ENCODE peak calls at places on chromosomes 7 and 10, in ten cellular contexts. V is DMS79; Y is hepatic stellate cell; B is psoas muscle; I is chondrocyte; N is stimulated activated CD4-positive, alpha-beta T cell treated with anti-CD3 and anti-CD28 coated beads, TNF-alpha, amount 100 ng/mL, for 24 hours; F is spleen; H is COR-L47; Z is ureter; T is activated CD4-positive, alpha-beta T cell treated with anti-CD3 and anti-CD28 coated beads for 48 hours. G is an unnamed sample.

GRCh38 chr7:115146148-115146547 is 224.3 kb downstream of the MDFIC start:
- DNase-seq in V (no peak), Y (no peak), B (no peak), I (no peak), N (no peak), F (no peak), H (no peak), Z (peak; percentile 57), T (no peak), G (no peak)

GRCh38 chr7:150778014-150778737 is 22.0 kb downstream of the TMEM176B start:
- DNase-seq in V (no peak), Y (no peak), B (no peak), I (no peak), N (no peak), F (no peak), H (no peak), Z (no peak), T (no peak), G (no peak)

GRCh38 chr7:3754488-3755365 is 453.7 kb downstream of the SDK1 start:
- DNase-seq in V (peak; percentile 8), Y (no peak), B (no peak), I (no peak), N (no peak), F (no peak), H (peak; percentile 96), Z (no peak), T (no peak), G (peak; percentile 76)

GRCh38 chr7:121006731-121007315 is 18.3 kb downstream of the CPED1 start:
- DNase-seq in V (no peak), Y (no peak), B (no peak), I (no peak), N (no peak), F (no peak), H (no peak), Z (no peak), T (no peak), G (no peak)

GRCh38 chr7:135755351-135755753 is 6.7 kb upstream of the FAM180A start:
- DNase-seq in V (no peak), Y (no peak), B (peak; percentile 66), I (no peak), N (no peak), F (no peak), H (peak; percentile 90), Z (no peak), T (no peak), G (no peak)

GRCh38 chr10:47160967-47161366 is 139.0 kb upstream of the GDF10 start:
- DNase-seq in V (no peak), Y (no peak), B (no peak), I (no peak), N (no peak), F (no peak), H (no peak), Z (no peak), T (no peak), G (no peak)

GRCh38 chr10:111126981-111127848 is 50.4 kb downstream of the ADRA2A start:
- DNase-seq in V (no peak), Y (no peak), B (no peak), I (no peak), N (no peak), F (no peak), H (no peak), Z (no peak), T (no peak), G (no peak)

GRCh38 chr7:122299935-122300606 is 4.5 kb downstream of the FEZF1 start:
- DNase-seq in V (no peak), Y (no peak), B (no peak), I (no peak), N (no peak), F (no peak), H (no peak), Z (no peak), T (no peak), G (no peak)

GRCh38 chr7:139768249-139768824 is 9.5 kb downstream of the HIPK2 start:
- DNase-seq in V (no peak), Y (no peak), B (no peak), I (no peak), N (no peak), F (no peak), H (no peak), Z (no peak), T (no peak), G (no peak)

GRCh38 chr10:59033622-59034021 is 142.8 kb upstream of the PHYHIPL start:
- DNase-seq in V (no peak), Y (no peak), B (no peak), I (no peak), N (no peak), F (no peak), H (no peak), Z (no peak), T (no peak), G (no peak)

GRCh38 chr10:11014671-11015141 is 3.0 kb upstream of the CELF2 start:
- DNase-seq in V (peak; percentile 16), Y (no peak), B (peak; percentile 55), I (no peak), N (no peak), F (no peak), H (no peak), Z (no peak), T (no peak), G (no peak)

GRCh38 chr10:79239930-79240713 is 107.1 kb upstream of the PPIF start:
- DNase-seq in V (no peak), Y (no peak), B (no peak), I (no peak), N (no peak), F (no peak), H (no peak), Z (no peak), T (no peak), G (no peak)

GRCh38 chr7:108875139-108875538 is 305.5 kb downstream of the DNAJB9 start:
- DNase-seq in V (no peak), Y (no peak), B (no peak), I (no peak), N (no peak), F (no peak), H (no peak), Z (no peak), T (peak; percentile 33), G (no peak)

GRCh38 chr7:20798081-20798693 is 11.5 kb upstream of the SP8 start:
- DNase-seq in V (no peak), Y (peak; percentile 53), B (no peak), I (no peak), N (no peak), F (peak; percentile 80), H (peak; percentile 91), Z (no peak), T (no peak), G (peak; percentile 96)

GRCh38 chr7:131961281-131961680 is 404.9 kb upstream of the PODXL start:
- DNase-seq in V (peak; percentile 70), Y (no peak), B (no peak), I (no peak), N (no peak), F (no peak), H (peak; percentile 33), Z (no peak), T (no peak), G (no peak)

GRCh38 chr10:13526952-13527863 is 1.6 kb downstream of the BEND7 start:
- DNase-seq in V (no peak), Y (peak; percentile 31), B (no peak), I (no peak), N (no peak), F (no peak), H (no peak), Z (no peak), T (no peak), G (peak; percentile 91)

GRCh38 chr10:114367676-114368391 is 36.5 kb downstream of the AFAP1L2 start:
- DNase-seq in V (no peak), Y (peak; percentile 33), B (no peak), I (no peak), N (no peak), F (no peak), H (no peak), Z (peak; percentile 63), T (no peak), G (no peak)

GRCh38 chr7:106840342-106840741 is 24.7 kb upstream of the PIK3CG start:
- DNase-seq in V (no peak), Y (peak; percentile 60), B (no peak), I (no peak), N (no peak), F (no peak), H (no peak), Z (no peak), T (no peak), G (peak; percentile 26)

GRCh38 chr10:110323503-110323902 is 18.8 kb upstream of the SMNDC1 start:
- DNase-seq in V (no peak), Y (peak; percentile 87), B (no peak), I (no peak), N (no peak), F (no peak), H (no peak), Z (no peak), T (no peak), G (peak; percentile 85)

GRCh38 chr7:14759785-14760184 is 142.8 kb downstream of the DGKB start:
- DNase-seq in V (no peak), Y (no peak), B (no peak), I (no peak), N (no peak), F (no peak), H (no peak), Z (no peak), T (no peak), G (no peak)

GRCh38 chr7:100015232-100016208 is at the start of gene ZKSCAN1:
- DNase-seq in V (peak; percentile 85), Y (peak; percentile 95), B (peak; percentile 94), I (no peak), N (peak; percentile 66), F (peak; percentile 97), H (peak; percentile 90), Z (peak; percentile 89), T (peak; percentile 90), G (peak; percentile 93)

GRCh38 chr10:112332509-112333228 is 41.2 kb upstream of the ACSL5 start:
- DNase-seq in V (no peak), Y (no peak), B (no peak), I (no peak), N (no peak), F (no peak), H (peak; percentile 23), Z (no peak), T (peak; percentile 43), G (no peak)

G was measured in H54.